ENCODE peak calls at places on chromosome 6, in seven cellular contexts. T is GM23338, N is breast epithelium, D is Panc1, K is stomach, P is spleen, I is endothelial cell of umbilical vein. A is an unnamed sample. For H3K4me1, the result is how much of the 10 kb centered on the place peaks cover.

GRCh38 chr6:149065658-149066556 is 251.6 kb upstream of the TAB2 start:
- DNase-seq in D (no peak), T (no peak), N (no peak), K (no peak), P (peak), I (no peak), A (no peak)

GRCh38 chr6:128554302-128554701 is 33.9 kb upstream of the PTPRK start:
- DNase-seq in D (no peak), P (no peak), T (no peak), I (peak), K (no peak), N (no peak), A (no peak)

GRCh38 chr6:118746100-118746874 is 94.9 kb upstream of the CEP85L start:
- DNase-seq in P (no peak), K (no peak), I (no peak), T (no peak), D (no peak), N (no peak), A (no peak)

GRCh38 chr6:14743465-14744211 is 502.2 kb upstream of the JARID2 start:
- DNase-seq in P (peak), T (no peak), N (peak), I (no peak), D (peak), K (peak), A (peak)

GRCh38 chr6:121830759-121831158 is 395.3 kb downstream of the GJA1 start:
- DNase-seq in K (no peak), P (no peak), D (no peak), T (no peak), I (no peak), N (no peak), A (no peak)

GRCh38 chr6:113909224-113909856 is 52.2 kb downstream of the MARCKS start:
- DNase-seq in T (peak), K (no peak), I (peak), N (no peak), D (peak), P (no peak), A (no peak)

GRCh38 chr6:26249959-26250805 is 114.8 kb upstream of the BTN3A2 start:
- DNase-seq in P (peak), I (peak), N (peak), D (no peak), T (peak), K (peak), A (peak)

GRCh38 chr6:39003072-39003471 is 45.5 kb upstream of the GLP1R start:
- DNase-seq in T (peak), I (no peak), N (no peak), P (no peak), D (no peak), K (no peak), A (no peak)

GRCh38 chr6:73657201-73657600 is 3.4 kb upstream of the SLC17A5 start:
- DNase-seq in K (no peak), N (no peak), D (no peak), I (no peak), T (no peak), P (no peak), A (no peak)

GRCh38 chr6:116424001-116424400 is 37.2 kb upstream of the CALHM6 start:
- DNase-seq in D (no peak), K (no peak), P (no peak), I (no peak), N (no peak), T (no peak), A (no peak)

GRCh38 chr6:111484655-111484974 is 1.6 kb upstream of the REV3L start:
- DNase-seq in K (no peak), D (no peak), I (no peak), N (no peak), P (no peak), T (no peak), A (no peak)

GRCh38 chr6:151254451-151255081 is 14.8 kb downstream of the AKAP12 start:
- DNase-seq in N (no peak), T (peak), I (peak), P (no peak), D (no peak), K (no peak), A (no peak)

GRCh38 chr6:40466986-40467584 is 120.1 kb downstream of the LRFN2 start:
- DNase-seq in I (no peak), K (no peak), N (no peak), P (no peak), T (no peak), D (no peak), A (no peak)

GRCh38 chr6:111032493-111033140 is 50.8 kb downstream of the RPF2 start:
- DNase-seq in D (no peak), I (no peak), P (no peak), T (no peak), K (no peak), N (no peak), A (no peak)

GRCh38 chr6:8027965-8028651 is 36.1 kb downstream of the BLOC1S5 start:
- DNase-seq in T (no peak), P (no peak), K (no peak), D (no peak), I (peak), N (no peak), A (no peak)

GRCh38 chr6:38542031-38542430 is 97.7 kb downstream of the BTBD9 start:
- DNase-seq in I (no peak), P (no peak), N (no peak), D (no peak), T (no peak), K (no peak), A (no peak)

GRCh38 chr6:129709451-129709908 is 497 bp downstream of the ARHGAP18 start:
- DNase-seq in T (no peak), P (no peak), D (no peak), N (no peak), I (peak), K (peak), A (no peak)

GRCh38 chr6:30687659-30688431 is 1.4 kb upstream of the PPP1R18 start:
- DNase-seq in P (peak), K (no peak), N (no peak), D (no peak), T (peak), I (no peak), A (peak)

GRCh38 chr6:160940197-160940596 is 51.4 kb upstream of the MAP3K4 start:
- DNase-seq in T (no peak), P (no peak), D (no peak), K (no peak), I (no peak), N (no peak), A (no peak)

GRCh38 chr6:24720131-24720603 is 1.2 kb upstream of the C6orf62 start:
- DNase-seq in P (peak), K (peak), I (peak), N (peak), T (peak), D (no peak), A (peak)

GRCh38 chr6:16547586-16547985 is 213.7 kb downstream of the ATXN1 start:
- DNase-seq in D (no peak), K (no peak), I (peak), T (no peak), N (no peak), P (no peak), A (no peak)

GRCh38 chr6:108839068-108839467 is 9.2 kb upstream of the ARMC2 start:
- DNase-seq in I (no peak), T (peak), N (no peak), K (no peak), D (no peak), P (no peak), A (no peak)

GRCh38 chr6:37141291-37142046 is 28.5 kb upstream of the PIM1 start:
- DNase-seq in N (no peak), T (peak), P (no peak), K (no peak), D (no peak), I (no peak), A (peak)

GRCh38 chr6:37979392-37980221 is 160.1 kb downstream of the ZFAND3 start:
- DNase-seq in T (no peak), N (no peak), I (peak), P (no peak), D (no peak), K (no peak), A (no peak)

GRCh38 chr6:110491644-110492317 is 15.4 kb upstream of the SLC22A16 start:
- DNase-seq in D (no peak), I (no peak), N (no peak), T (peak), P (no peak), K (no peak), A (no peak)

GRCh38 chr6:116010400-116011095 is 50.1 kb downstream of the FRK start:
- DNase-seq in T (peak), K (peak), P (peak), D (peak), I (peak), N (peak), A (peak)

GRCh38 chr6:30727920-30728605 is 7.9 kb downstream of the TUBB start:
- DNase-seq in N (no peak), K (no peak), I (peak), T (no peak), P (peak), D (no peak), A (no peak)

GRCh38 chr6:147564556-147564955 is 56.1 kb downstream of the SAMD5 start:
- DNase-seq in I (no peak), K (no peak), T (no peak), N (no peak), D (no peak), P (no peak), A (no peak)

GRCh38 chr6:149218471-149218870 is 99.0 kb upstream of the TAB2 start:
- DNase-seq in I (no peak), P (no peak), D (no peak), K (no peak), N (no peak), T (no peak), A (no peak)

GRCh38 chr6:12354499-12354898 is 64.3 kb downstream of the EDN1 start:
- DNase-seq in N (peak), T (peak), I (peak), D (no peak), K (peak), P (no peak), A (no peak)

GRCh38 chr6:143952386-143952785 is 55.7 kb downstream of the PLAGL1 start:
- DNase-seq in N (no peak), K (no peak), P (no peak), T (no peak), D (no peak), I (no peak), A (no peak)

GRCh38 chr6:12238191-12238590 is 52.0 kb upstream of the EDN1 start:
- DNase-seq in N (no peak), I (no peak), D (no peak), T (no peak), P (no peak), K (no peak), A (no peak)

GRCh38 chr6:45637056-45637455 is 259.3 kb upstream of the SUPT3H start:
- DNase-seq in T (no peak), D (no peak), I (no peak), K (no peak), N (no peak), P (no peak), A (no peak)

GRCh38 chr6:52539607-52540006 is 37.3 kb downstream of the TRAM2 start:
- DNase-seq in K (no peak), P (no peak), T (no peak), N (no peak), D (no peak), I (no peak), A (no peak)

GRCh38 chr6:90940812-90941481 is 354.1 kb upstream of the MAP3K7 start:
- DNase-seq in N (no peak), D (peak), P (no peak), K (no peak), I (peak), T (peak), A (no peak)

GRCh38 chr6:129490551-129491245 is 219.3 kb downstream of the ARHGAP18 start:
- DNase-seq in D (peak), K (no peak), P (no peak), T (peak), I (peak), N (peak), A (no peak)

GRCh38 chr6:39409889-39410288 is 87.4 kb upstream of the KCNK16 start:
- DNase-seq in P (no peak), I (no peak), N (no peak), D (no peak), K (no peak), T (no peak), A (no peak)

GRCh38 chr6:138403324-138403800 is 661 bp upstream of the HEBP2 start:
- DNase-seq in K (peak), N (no peak), P (peak), D (no peak), T (no peak), I (no peak), A (peak)
- TF ChIP-seq CTCF in K (no peak), N (no peak), P (no peak), D (no peak), T (peak), I (peak), A (peak)

DNA sequence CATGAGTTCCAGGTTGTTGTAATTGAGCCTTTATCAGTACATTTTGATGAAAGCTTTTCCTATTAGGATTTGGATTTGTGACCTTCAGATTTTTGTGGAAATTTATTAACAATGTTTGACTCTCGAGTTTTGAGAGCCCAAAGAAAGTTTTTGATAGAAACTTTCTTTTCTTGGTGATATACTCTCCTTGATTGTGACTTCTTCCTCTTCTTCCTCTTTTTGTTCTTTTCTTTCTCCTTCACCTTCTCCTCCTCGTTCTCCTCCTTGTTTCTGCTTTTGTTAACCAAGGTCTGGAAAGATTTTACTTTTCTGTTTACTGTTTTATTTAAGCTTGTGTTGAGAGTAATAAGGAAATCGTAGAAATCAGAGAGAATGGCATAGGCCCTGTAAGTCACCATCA is 182.4 kb downstream of the TRIM27 start:
- DNase-seq in T (no peak), K (no peak), I (no peak), D (no peak), N (no peak), P (no peak), A (no peak)
- TF ChIP-seq POLR2AphosphoS5 in T (no peak), K (no peak), I (no peak), D (no peak), N (no peak), P (no peak), A (no peak)

DNA sequence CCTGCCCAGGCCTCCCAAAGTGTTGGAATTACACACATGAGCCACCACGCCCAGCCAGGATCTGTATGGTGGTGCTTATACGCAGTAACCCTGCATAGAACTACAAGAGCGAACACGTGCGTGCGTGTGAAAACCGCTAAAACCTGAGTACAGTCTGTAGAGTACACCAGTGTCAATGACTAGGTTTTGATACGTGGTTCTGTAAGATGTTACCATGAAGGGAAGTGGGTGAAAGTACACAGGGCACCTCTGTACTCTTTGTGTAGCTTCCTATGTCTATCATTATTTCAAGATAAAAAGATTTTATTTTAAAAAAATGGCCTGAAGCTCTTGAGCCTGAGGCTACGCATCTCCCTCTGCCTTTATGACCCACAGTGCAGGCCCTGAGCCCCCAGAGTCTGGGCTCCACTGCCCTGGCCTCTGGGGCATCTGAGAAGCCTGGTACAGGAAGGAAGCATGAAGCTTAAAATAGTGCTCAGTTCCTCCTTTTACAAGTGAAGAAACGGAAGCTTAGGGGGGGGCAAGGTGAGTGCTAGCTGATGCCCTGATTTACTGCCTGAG is 21.6 kb downstream of the LY86 start:
- DNase-seq in D (no peak), P (peak), I (no peak), N (no peak), K (no peak), T (no peak), A (no peak)
- H3K4me1 ChIP-seq in D (under half), P (under half), I (under half), N (under half), K (under half), T (under half), A (under half)

DNA sequence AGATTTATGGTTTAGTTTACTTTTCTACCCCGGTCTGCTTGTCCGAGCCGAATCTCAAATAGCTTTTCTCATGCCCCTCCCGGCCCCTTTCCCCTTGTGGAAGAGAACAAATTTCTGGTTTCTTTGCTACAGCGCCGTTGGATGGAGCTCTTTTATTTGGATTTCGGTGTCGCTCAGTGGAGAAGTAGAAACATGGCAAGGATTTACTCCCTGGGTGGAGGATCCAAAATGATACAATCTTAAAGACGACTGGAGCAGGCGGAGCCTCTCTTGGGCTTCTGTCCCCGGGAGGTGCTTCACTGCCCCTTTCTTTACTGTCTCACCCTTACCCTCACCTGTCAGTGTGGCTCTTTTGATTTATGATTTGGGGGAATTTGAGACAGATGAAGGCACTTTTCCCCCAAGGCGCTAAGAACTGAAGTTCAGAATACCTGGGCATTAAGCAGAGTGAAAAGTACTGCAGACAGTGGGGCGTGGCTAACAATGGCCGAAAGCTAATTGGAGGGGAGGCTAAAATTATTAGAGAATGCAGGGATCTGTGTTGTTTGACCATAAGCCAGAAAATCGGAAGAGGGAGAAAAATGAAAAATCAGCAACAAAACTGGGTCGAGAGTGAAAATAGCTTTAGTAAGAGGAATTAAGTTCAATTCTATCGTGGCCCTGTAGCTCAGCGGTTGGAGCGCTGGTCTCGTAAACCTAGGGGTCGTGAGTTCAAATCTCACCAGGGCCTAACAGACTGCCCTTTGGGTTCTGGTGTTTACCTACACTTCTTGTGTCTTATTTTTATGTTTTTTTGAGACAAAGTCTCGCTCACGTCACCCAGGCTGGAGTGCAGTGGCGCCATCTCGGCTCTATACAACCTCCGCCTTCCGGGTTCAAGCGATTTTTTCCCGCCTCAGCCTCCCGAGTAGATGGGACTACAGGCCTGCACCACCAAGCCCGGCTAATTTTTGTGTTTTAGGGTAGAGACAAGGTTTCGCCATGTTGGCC is 145.1 kb upstream of the ZNF184 start:
- DNase-seq in T (peak), N (no peak), I (peak), D (no peak), K (no peak), P (no peak), A (no peak)
- TF ChIP-seq CTCF in T (peak), N (no peak), I (no peak), D (peak), K (no peak), P (no peak), A (no peak)

GRCh38 chr6:165939601-165940290 is 227.9 kb downstream of the TBXT start:
- DNase-seq in P (no peak), N (no peak), T (peak), I (no peak), D (no peak), K (no peak), A (no peak)

GRCh38 chr6:165943908-165944307 is 223.7 kb downstream of the TBXT start:
- DNase-seq in K (no peak), T (no peak), P (no peak), D (no peak), I (no peak), N (no peak), A (no peak)

GRCh38 chr6:165940366-165940765 is 227.3 kb downstream of the TBXT start:
- DNase-seq in T (no peak), D (no peak), N (no peak), P (no peak), I (no peak), K (no peak), A (no peak)

GRCh38 chr6:165939047-165939446 is 228.6 kb downstream of the TBXT start:
- DNase-seq in K (no peak), I (no peak), T (no peak), P (no peak), D (no peak), N (no peak), A (no peak)

DNA sequence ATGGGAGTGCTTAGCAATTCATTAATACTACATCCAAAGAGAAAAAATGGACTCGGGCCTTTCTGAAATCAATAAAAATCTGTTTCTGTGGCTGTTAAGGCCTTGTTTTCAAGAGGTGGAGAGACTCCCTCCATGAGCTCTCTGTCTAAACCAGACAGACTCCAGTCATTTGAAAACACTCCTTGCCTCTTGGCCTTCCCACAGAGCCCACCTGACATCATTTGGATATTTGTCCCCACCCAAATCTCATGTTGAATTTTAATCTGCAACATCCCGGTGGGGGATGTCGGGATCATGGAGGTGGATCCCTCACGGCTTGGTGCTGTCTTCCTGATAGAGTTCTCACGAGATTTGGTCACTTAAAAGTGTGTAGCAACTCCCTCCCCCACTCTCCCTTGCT is 226.4 kb downstream of the TBXT start:
- DNase-seq in I (no peak), D (no peak), P (no peak), N (no peak), T (no peak), K (no peak), A (no peak)
- TF ChIP-seq POLR2AphosphoS5 in I (no peak), D (no peak), P (no peak), N (no peak), T (no peak), K (no peak), A (no peak)

DNA sequence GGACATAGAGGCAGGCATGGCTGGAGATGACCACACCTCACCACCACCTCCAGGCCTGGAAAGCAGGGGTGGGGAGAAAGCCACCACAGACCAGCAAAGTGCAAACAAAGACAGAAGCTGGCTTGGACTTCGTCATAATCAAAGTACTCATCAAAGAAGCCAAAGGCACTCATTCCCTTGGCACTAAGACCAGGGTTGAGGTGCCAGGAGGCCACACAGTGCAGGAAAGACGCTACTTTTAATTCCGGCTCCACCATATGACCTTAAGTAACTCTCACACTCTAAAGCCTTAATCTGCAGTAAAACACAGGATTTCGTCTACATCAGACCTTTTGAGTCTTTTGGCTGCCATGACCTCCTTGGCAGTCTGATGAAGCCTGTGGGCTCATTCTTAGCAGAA is 123.1 kb downstream of the HIVEP2 start:
- DNase-seq in I (no peak), N (peak), K (no peak), D (no peak), P (no peak), T (no peak), A (no peak)
- H3K4me1 ChIP-seq in I (under half), N (under half), K (under half), D (under half), P (under half), T (under half), A (half or more)

A was measured in sigmoid colon.